ENCODE peak calls at places on chromosomes 5 and 9, in seven cellular contexts. P is cerebellar cortex; Q is NCI-H1092; W is lower leg skin; I is IMR-90; S is stimulated activated naive CD8-positive, alpha-beta T cell treated with anti-CD3 and anti-CD28 coated beads, Interleukin-15, amount 100 ng/mL, for 72 hours; B is EH. Y is an unnamed sample.

GRCh38 chr9:26870292-26870691 is 22.3 kb downstream of the CAAP1 start:
- DNase-seq in P (no peak), Q (no peak), W (no peak), I (peak), S (no peak), B (no peak), Y (no peak)

GRCh38 chr5:124289122-124289521 is 457.3 kb downstream of the ZNF608 start:
- DNase-seq in P (peak), Q (peak), W (no peak), I (no peak), S (no peak), B (no peak), Y (no peak)

GRCh38 chr5:138873096-138873885 is 1.8 kb downstream of the LRRTM2 start:
- DNase-seq in P (peak), Q (no peak), W (no peak), I (no peak), S (no peak), B (no peak), Y (no peak)

GRCh38 chr9:120583958-120584369 is 4.0 kb upstream of the CDK5RAP2 start:
- DNase-seq in P (no peak), Q (peak), W (peak), I (peak), S (peak), B (peak), Y (peak)

GRCh38 chr5:138033275-138033808 is 463 bp upstream of the FAM13B start:
- DNase-seq in P (no peak), Q (peak), W (no peak), I (no peak), S (no peak), B (peak), Y (no peak)

GRCh38 chr5:60382761-60383160 is 317.2 kb downstream of the DEPDC1B start:
- DNase-seq in P (peak), Q (no peak), W (no peak), I (peak), S (no peak), B (peak), Y (no peak)

GRCh38 chr9:27150758-27151431 is 41.9 kb downstream of the TEK start:
- DNase-seq in P (no peak), Q (no peak), W (no peak), I (peak), S (no peak), B (peak), Y (no peak)

GRCh38 chr9:34383904-34384303 is 7.2 kb upstream of the MYORG start:
- DNase-seq in P (no peak), Q (no peak), W (no peak), I (no peak), S (no peak), B (no peak), Y (no peak)

GRCh38 chr9:84869091-84869490 is 199.6 kb downstream of the NTRK2 start:
- DNase-seq in P (peak), Q (no peak), W (no peak), I (no peak), S (no peak), B (no peak), Y (no peak)

GRCh38 chr5:125190232-125191051 is 444.0 kb upstream of the ZNF608 start:
- DNase-seq in P (no peak), Q (no peak), W (no peak), I (peak), S (no peak), B (peak), Y (no peak)

GRCh38 chr9:129542761-129543160 is 78.1 kb downstream of the C9orf50 start:
- DNase-seq in P (no peak), Q (no peak), W (no peak), I (no peak), S (no peak), B (no peak), Y (no peak)

GRCh38 chr9:127919253-127919815 is 2.5 kb upstream of the ST6GALNAC4 start:
- DNase-seq in P (no peak), Q (no peak), W (peak), I (peak), S (no peak), B (peak), Y (no peak)

GRCh38 chr9:104906441-104907277 is 21.3 kb downstream of the ABCA1 start:
- DNase-seq in P (no peak), Q (no peak), W (peak), I (peak), S (no peak), B (peak), Y (no peak)

GRCh38 chr5:142866563-142867275 is 96.5 kb downstream of the ARHGAP26 start:
- DNase-seq in P (peak), Q (peak), W (no peak), I (peak), S (peak), B (peak), Y (peak)

GRCh38 chr9:134644715-134645606 is 3.4 kb downstream of the COL5A1 start:
- DNase-seq in P (no peak), Q (no peak), W (peak), I (peak), S (no peak), B (peak), Y (no peak)

GRCh38 chr5:17395106-17395505 is 102.9 kb upstream of the TAF11L2 start:
- DNase-seq in P (no peak), Q (no peak), W (no peak), I (no peak), S (no peak), B (no peak), Y (no peak)